ENCODE peak calls at places on chromosomes 2 and 18, in six cellular contexts. B, P, U, G, V and I are unnamed samples. For H3K4me1, the result is how much of the 10 kb centered on the place peaks cover.

GRCh38 chr2:72915907-72916742 is 1.2 kb upstream of the EMX1 start:
- DNase-seq in B (peak), P (peak), U (peak), G (no peak), V (peak), I (no peak)

GRCh38 chr18:35522130-35522959 is 24.6 kb upstream of the INO80C start:
- DNase-seq in B (no peak), P (no peak), U (no peak), G (no peak), V (no peak), I (no peak)

GRCh38 chr18:74512321-74513053 is 16.3 kb downstream of the CNDP2 start:
- DNase-seq in B (no peak), P (no peak), U (no peak), G (no peak), V (no peak), I (no peak)

GRCh38 chr2:233469261-233470006 is 97.1 kb downstream of the USP40 start:
- DNase-seq in B (no peak), P (peak), U (no peak), G (peak), V (peak), I (peak)

GRCh38 chr2:34954758-34955157 is 1355.7 kb upstream of the FAM98A start:
- DNase-seq in B (no peak), P (no peak), U (no peak), G (no peak), V (no peak), I (no peak)

GRCh38 chr2:230661072-230661957 is 51.3 kb upstream of the CAB39 start:
- DNase-seq in B (no peak), P (no peak), U (peak), G (no peak), V (no peak), I (no peak)

GRCh38 chr2:96860065-96861029 is 2.5 kb upstream of the ANKRD39 start:
- DNase-seq in B (no peak), P (no peak), U (peak), G (no peak), V (no peak), I (peak)

GRCh38 chr2:49332415-49332814 is 178.1 kb upstream of the FSHR start:
- DNase-seq in B (no peak), P (no peak), U (no peak), G (no peak), V (no peak), I (no peak)

GRCh38 chr2:234026111-234026510 is 24.4 kb upstream of the SPP2 start:
- DNase-seq in B (no peak), P (no peak), U (no peak), G (no peak), V (no peak), I (no peak)

GRCh38 chr2:23486676-23487075 is 101.7 kb downstream of the KLHL29 start:
- DNase-seq in B (no peak), P (no peak), U (no peak), G (peak), V (peak), I (peak)

GRCh38 chr2:46812381-46813024 is 103.1 kb downstream of the MCFD2 start:
- DNase-seq in B (no peak), P (no peak), U (no peak), G (peak), V (peak), I (peak)

GRCh38 chr2:183112575-183112974 is 11.7 kb upstream of the NUP35 start:
- DNase-seq in B (no peak), P (no peak), U (no peak), G (no peak), V (no peak), I (no peak)

GRCh38 chr2:61770298-61770697 is 83.6 kb downstream of the FAM161A start:
- DNase-seq in B (no peak), P (no peak), U (no peak), G (no peak), V (no peak), I (no peak)

GRCh38 chr2:152623076-152623740 is 94.1 kb downstream of the PRPF40A start:
- DNase-seq in B (no peak), P (no peak), U (no peak), G (no peak), V (no peak), I (no peak)

GRCh38 chr18:54296017-54296416 is 26.7 kb downstream of the POLI start:
- DNase-seq in B (no peak), P (no peak), U (no peak), G (no peak), V (no peak), I (no peak)

GRCh38 chr2:170929686-170930050 is 615 bp downstream of the GORASP2 start:
- DNase-seq in B (peak), P (peak), U (no peak), G (peak), V (no peak), I (no peak)

GRCh38 chr2:23351388-23352141 is 33.4 kb upstream of the KLHL29 start:
- DNase-seq in B (no peak), P (peak), U (peak), G (peak), V (peak), I (peak)

GRCh38 chr2:121903037-121903689 is 147.7 kb downstream of the TSN start:
- DNase-seq in B (no peak), P (no peak), U (no peak), G (peak), V (no peak), I (no peak)

GRCh38 chr2:11446733-11447248 is 19.2 kb downstream of the E2F6 start:
- DNase-seq in B (peak), P (no peak), U (peak), G (no peak), V (peak), I (peak)

GRCh38 chr2:224990717-224991116 is 51.6 kb downstream of the DOCK10 start:
- DNase-seq in B (no peak), P (no peak), U (no peak), G (no peak), V (no peak), I (no peak)

GRCh38 chr2:233161730-233162129 is 89.7 kb upstream of the ATG16L1 start:
- DNase-seq in B (no peak), P (no peak), U (no peak), G (no peak), V (no peak), I (no peak)

GRCh38 chr2:85148190-85148589 is 15.0 kb downstream of the TCF7L1 start:
- DNase-seq in B (no peak), P (no peak), U (no peak), G (no peak), V (no peak), I (no peak)

GRCh38 chr2:240156435-240157146 is 16.1 kb upstream of the OTOS start:
- DNase-seq in B (no peak), P (peak), U (no peak), G (no peak), V (no peak), I (no peak)

GRCh38 chr2:121015971-121016485 is 269.0 kb downstream of the TFCP2L1 start:
- DNase-seq in B (no peak), P (no peak), U (no peak), G (no peak), V (no peak), I (no peak)

GRCh38 chr2:118913805-118914645 is 28.0 kb upstream of the MARCO start:
- DNase-seq in B (no peak), P (no peak), U (no peak), G (no peak), V (no peak), I (no peak)

GRCh38 chr2:202135111-202135874 is 62.2 kb downstream of the KIAA2012 start:
- DNase-seq in B (no peak), P (no peak), U (no peak), G (peak), V (peak), I (peak)

GRCh38 chr2:54099834-54100595 is 15.4 kb upstream of the ACYP2 start:
- DNase-seq in B (no peak), P (no peak), U (no peak), G (no peak), V (no peak), I (no peak)

GRCh38 chr18:23365602-23366001 is 87.5 kb upstream of the RIOK3 start:
- DNase-seq in B (no peak), P (no peak), U (no peak), G (no peak), V (no peak), I (no peak)

GRCh38 chr2:121297217-121297830 is 12.3 kb upstream of the TFCP2L1 start:
- DNase-seq in B (no peak), P (no peak), U (no peak), G (no peak), V (no peak), I (no peak)

GRCh38 chr18:77107218-77107815 is 25.3 kb downstream of the MBP start:
- DNase-seq in B (no peak), P (no peak), U (peak), G (no peak), V (no peak), I (no peak)

GRCh38 chr18:36078751-36079529 is 11.6 kb upstream of the RPRD1A start:
- DNase-seq in B (no peak), P (no peak), U (no peak), G (no peak), V (no peak), I (no peak)

GRCh38 chr2:69386376-69386775 is 651 bp downstream of the GFPT1 start:
- DNase-seq in B (no peak), P (no peak), U (no peak), G (no peak), V (no peak), I (no peak)

GRCh38 chr18:34633368-34633767 is 76.7 kb upstream of the DTNA start:
- DNase-seq in B (no peak), P (no peak), U (no peak), G (no peak), V (no peak), I (no peak)

GRCh38 chr18:39453882-39454281 is 1888.3 kb upstream of the CELF4 start:
- DNase-seq in B (no peak), P (no peak), U (no peak), G (no peak), V (no peak), I (no peak)

GRCh38 chr2:36423172-36423571 is 67.6 kb downstream of the CRIM1 start:
- DNase-seq in B (no peak), P (no peak), U (no peak), G (no peak), V (no peak), I (no peak)

GRCh38 chr2:120622886-120623753 is 112.5 kb upstream of the GLI2 start:
- DNase-seq in B (no peak), P (peak), U (no peak), G (no peak), V (no peak), I (no peak)

GRCh38 chr2:138677179-138677578 is 103.0 kb downstream of the NXPH2 start:
- DNase-seq in B (no peak), P (no peak), U (no peak), G (no peak), V (no peak), I (no peak)
- H3K4me1 ChIP-seq in B (under half), P (under half), U (under half), G (under half), V (under half), I (under half)

DNA sequence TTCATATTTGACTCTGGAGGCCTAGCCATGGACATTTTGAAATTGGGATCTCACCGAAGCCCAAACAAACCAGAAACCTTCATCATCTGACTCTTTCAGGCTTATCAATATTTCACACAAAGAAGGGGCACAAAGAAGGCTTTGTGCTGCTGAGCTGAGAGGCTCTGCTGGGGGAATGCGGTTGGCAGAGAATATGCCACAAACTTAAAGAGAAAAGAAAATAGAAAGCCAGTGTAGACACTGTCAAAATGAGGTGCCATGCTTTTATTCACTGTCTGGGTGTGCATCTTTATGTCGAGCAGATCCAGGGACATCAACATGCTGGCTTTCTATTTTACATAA is 162.6 kb downstream of the QPCT start:
- DNase-seq in B (no peak), P (no peak), U (no peak), G (no peak), V (no peak), I (no peak)
- H3K27ac ChIP-seq in B (no peak), P (no peak), U (no peak), G (peak), V (no peak), I (peak)

GRCh38 chr2:100857915-100858314 is 38.0 kb downstream of the NPAS2 start:
- DNase-seq in B (no peak), P (no peak), U (no peak), G (no peak), V (no peak), I (no peak)
- H3K4me1 ChIP-seq in B (under half), P (under half), U (under half), G (under half), V (under half), I (under half)

GRCh38 chr2:20575935-20576597 is 74.8 kb downstream of the HS1BP3 start:
- DNase-seq in B (no peak), P (peak), U (no peak), G (no peak), V (no peak), I (no peak)
- H3K27ac ChIP-seq in B (peak), P (peak), U (no peak), G (no peak), V (no peak), I (no peak)

DNA sequence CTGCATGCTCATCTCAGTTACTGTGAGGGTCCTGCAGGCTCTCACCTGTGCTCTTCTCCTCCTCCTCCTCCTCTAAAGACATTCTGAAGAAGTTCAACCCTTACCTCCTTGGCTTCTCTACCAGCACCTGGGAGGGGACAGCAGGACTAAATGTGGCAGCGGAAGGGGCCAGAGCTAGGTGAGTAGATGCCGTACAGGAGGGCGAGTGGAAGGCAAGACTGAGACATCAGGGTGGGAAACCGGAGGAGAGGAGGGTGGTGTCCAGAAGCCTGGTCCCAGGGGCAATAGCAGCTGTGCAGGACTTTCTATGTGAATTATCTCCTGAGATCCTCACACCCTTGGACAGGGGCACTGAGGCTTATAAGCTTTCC is 124.9 kb downstream of the PLB1 start:
- DNase-seq in B (no peak), P (peak), U (no peak), G (no peak), V (no peak), I (no peak)
- H3K4me1 ChIP-seq in B (half or more), P (under half), U (half or more), G (under half), V (under half), I (under half)

GRCh38 chr2:205757271-205757670 is 75.0 kb downstream of the NRP2 start:
- DNase-seq in B (no peak), P (no peak), U (no peak), G (no peak), V (no peak), I (no peak)
- H3K27ac ChIP-seq in B (no peak), P (no peak), U (no peak), G (no peak), V (peak), I (no peak)